ENCODE peak calls at places on chromosomes 6 and 20, in six cellular contexts. P is germinal center; B is GM06990; X is fibroblast of lung; Y is SW 1271; D is activated T-helper 2 cell treated with anti-CD3 and anti-CD28 coated beads, Interferon-gamma antibody, Interleukin-2, Interleukin-4, amounts not matched to agents 10 μg/mL and 5 μg/mL and 100 μg/mL, durations not matched to agents 14 hours and 24 hours and 36 hours. T is an unnamed sample.

GRCh38 chr6:12637960-12638641 is 78.5 kb upstream of the PHACTR1 start:
- DNase-seq in Y (peak; percentile 70), D (peak; percentile 12), B (peak; percentile 18), X (peak; percentile 86), P (peak; percentile 4), T (peak; percentile 25)

GRCh38 chr6:130843575-130844320 is 16.5 kb downstream of the SMLR1 start:
- DNase-seq in Y (peak; percentile 34), X (peak; percentile 37), B (no peak), P (peak; percentile 16), D (no peak), T (peak; percentile 18)

GRCh38 chr20:22999756-23000155 is 35.4 kb upstream of the SSTR4 start:
- DNase-seq in D (no peak), Y (no peak), P (no peak), X (no peak), B (no peak), T (no peak)

GRCh38 chr20:31666258-31667042 is 28.7 kb downstream of the COX4I2 start:
- DNase-seq in X (no peak), Y (no peak), B (no peak), P (no peak), D (peak; percentile 30), T (no peak)

GRCh38 chr20:58808296-58809046 is 42.2 kb downstream of the GNAS-AS1 start:
- DNase-seq in X (peak; percentile 72), B (no peak), P (no peak), D (no peak), Y (no peak), T (no peak)

GRCh38 chr6:127717384-127717783 is 140.4 kb downstream of the C6orf58 start:
- DNase-seq in D (no peak), P (no peak), B (no peak), X (no peak), Y (no peak), T (no peak)

GRCh38 chr6:21722488-21722887 is 128.9 kb downstream of the SOX4 start:
- DNase-seq in B (no peak), X (no peak), Y (no peak), D (no peak), P (no peak), T (no peak)

GRCh38 chr6:43935921-43936320 is 165.9 kb downstream of the VEGFA start:
- DNase-seq in D (no peak), Y (no peak), P (no peak), B (no peak), X (no peak), T (no peak)

GRCh38 chr6:44630125-44631028 is 242.9 kb downstream of the CDC5L start:
- DNase-seq in X (peak; percentile 78), D (peak; percentile 22), P (peak; percentile 10), B (no peak), Y (peak; percentile 59), T (peak; percentile 60)

GRCh38 chr6:82904860-82905259 is 160.8 kb downstream of the UBE3D start:
- DNase-seq in Y (no peak), B (no peak), P (no peak), X (no peak), D (no peak), T (no peak)

GRCh38 chr20:48772183-48772976 is 55.4 kb downstream of the PREX1 start:
- DNase-seq in X (no peak), B (no peak), D (no peak), P (no peak), Y (no peak), T (no peak)

GRCh38 chr6:35052694-35053565 is 88.2 kb downstream of the TCP11 start:
- DNase-seq in P (no peak), D (no peak), Y (no peak), X (peak; percentile 36), B (no peak), T (peak; percentile 4)

GRCh38 chr6:141472123-141472522 is 660.6 kb upstream of the GJE1 start:
- DNase-seq in Y (no peak), X (peak; percentile 28), D (no peak), B (no peak), P (no peak), T (no peak)

GRCh38 chr20:56636701-56637100 is 7.6 kb downstream of the TFAP2C start:
- DNase-seq in P (no peak), Y (no peak), B (no peak), D (no peak), X (peak; percentile 91), T (no peak)

GRCh38 chr6:26555505-26556262 is 17.5 kb downstream of the HMGN4 start:
- DNase-seq in P (no peak), D (no peak), Y (no peak), B (no peak), X (peak; percentile 50), T (no peak)

GRCh38 chr6:36840471-36841461 is 1.5 kb upstream of the CPNE5 start:
- DNase-seq in D (no peak), P (peak; percentile 30), B (peak; percentile 19), X (no peak), Y (no peak), T (no peak)

GRCh38 chr6:163787001-163787667 is 372.6 kb downstream of the QKI start:
- DNase-seq in B (no peak), X (no peak), D (no peak), P (no peak), Y (no peak), T (no peak)

GRCh38 chr6:108960601-108961000 is 112.4 kb downstream of the ARMC2 start:
- DNase-seq in P (no peak), D (no peak), Y (no peak), X (no peak), B (no peak), T (no peak)

GRCh38 chr6:71879016-71879415 is 7.3 kb upstream of the RIMS1 start:
- DNase-seq in X (peak; percentile 65), P (no peak), B (no peak), D (no peak), Y (peak; percentile 2), T (no peak)

GRCh38 chr6:135904666-135905065 is 53.2 kb downstream of the PDE7B start:
- DNase-seq in D (no peak), X (peak; percentile 79), B (no peak), Y (no peak), P (no peak), T (no peak)

GRCh38 chr6:158767714-158768113 is 51.5 kb downstream of the EZR start:
- DNase-seq in Y (no peak), D (no peak), B (no peak), X (no peak), P (no peak), T (no peak)

GRCh38 chr6:106159531-106159940 is 73.4 kb downstream of the PRDM1 start:
- DNase-seq in D (no peak), X (peak; percentile 98), Y (no peak), B (no peak), P (no peak), T (no peak)

GRCh38 chr6:92706976-92707375 is 712.4 kb downstream of the EPHA7 start:
- DNase-seq in Y (no peak), P (no peak), X (no peak), D (no peak), B (no peak), T (no peak)

GRCh38 chr20:56575961-56576360 is 42.9 kb downstream of the FAM209B start:
- DNase-seq in B (no peak), D (no peak), Y (no peak), P (no peak), X (no peak), T (no peak)

T was measured in GM13976.